ENCODE peak calls at places on chromosome 13, in nine cellular contexts. R, B, U, V, S, D, G, P and O are unnamed samples.
A peak's percentile ranks its signal among the peaks of the same experiment; 100 is the strongest.

GRCh38 chr13:32917504-32917903 is 98.7 kb upstream of the KL start:
- DNase-seq in R (no peak), B (no peak), U (peak; percentile 66), V (no peak), S (no peak), D (no peak), G (no peak), P (no peak), O (no peak)

GRCh38 chr13:31035162-31035951 is 102.9 kb downstream of the TEX26 start:
- DNase-seq in R (peak; percentile 29), B (no peak), U (peak; percentile 67), V (peak; percentile 38), S (no peak), D (no peak), G (no peak), P (no peak), O (no peak)

GRCh38 chr13:88063741-88064140 is 392.6 kb downstream of the SLITRK5 start:
- DNase-seq in R (no peak), B (no peak), U (peak; percentile 12), V (no peak), S (no peak), D (no peak), G (no peak), P (no peak), O (no peak)

GRCh38 chr13:22103628-22104027 is 432.8 kb downstream of the FGF9 start:
- DNase-seq in R (no peak), B (no peak), U (no peak), V (no peak), S (no peak), D (no peak), G (no peak), P (no peak), O (no peak)

GRCh38 chr13:83880275-83881027 is 1.8 kb downstream of the SLITRK1 start:
- DNase-seq in R (no peak), B (no peak), U (no peak), V (no peak), S (no peak), D (no peak), G (peak; percentile 28), P (no peak), O (no peak)

GRCh38 chr13:113152894-113153809 is 5.3 kb upstream of the PROZ start:
- DNase-seq in R (peak; percentile 59), B (peak; percentile 78), U (peak; percentile 37), V (peak; percentile 73), S (no peak), D (no peak), G (peak; percentile 60), P (no peak), O (no peak)

GRCh38 chr13:113192902-113193301 is 15.6 kb downstream of the PCID2 start:
- DNase-seq in R (no peak), B (no peak), U (peak; percentile 40), V (no peak), S (no peak), D (no peak), G (no peak), P (no peak), O (peak; percentile 61)

GRCh38 chr13:19622189-19622588 is 11.3 kb upstream of the MPHOSPH8 start:
- DNase-seq in R (no peak), B (no peak), U (no peak), V (no peak), S (no peak), D (no peak), G (no peak), P (no peak), O (no peak)

GRCh38 chr13:112697756-112698655 is 8.2 kb downstream of the ATP11A start:
- DNase-seq in R (no peak), B (no peak), U (no peak), V (no peak), S (no peak), D (no peak), G (no peak), P (no peak), O (peak; percentile 49)

GRCh38 chr13:107817652-107818287 is 397.6 kb downstream of the LIG4 start:
- DNase-seq in R (no peak), B (no peak), U (no peak), V (no peak), S (no peak), D (no peak), G (no peak), P (no peak), O (no peak)

GRCh38 chr13:63189712-63190111 is 1774.1 kb upstream of the PCDH20 start:
- DNase-seq in R (no peak), B (no peak), U (no peak), V (no peak), S (no peak), D (no peak), G (no peak), P (no peak), O (no peak)

GRCh38 chr13:91240341-91240740 is 107.1 kb upstream of the MIR17HG start:
- DNase-seq in R (no peak), B (no peak), U (no peak), V (no peak), S (no peak), D (no peak), G (no peak), P (no peak), O (no peak)

DNA sequence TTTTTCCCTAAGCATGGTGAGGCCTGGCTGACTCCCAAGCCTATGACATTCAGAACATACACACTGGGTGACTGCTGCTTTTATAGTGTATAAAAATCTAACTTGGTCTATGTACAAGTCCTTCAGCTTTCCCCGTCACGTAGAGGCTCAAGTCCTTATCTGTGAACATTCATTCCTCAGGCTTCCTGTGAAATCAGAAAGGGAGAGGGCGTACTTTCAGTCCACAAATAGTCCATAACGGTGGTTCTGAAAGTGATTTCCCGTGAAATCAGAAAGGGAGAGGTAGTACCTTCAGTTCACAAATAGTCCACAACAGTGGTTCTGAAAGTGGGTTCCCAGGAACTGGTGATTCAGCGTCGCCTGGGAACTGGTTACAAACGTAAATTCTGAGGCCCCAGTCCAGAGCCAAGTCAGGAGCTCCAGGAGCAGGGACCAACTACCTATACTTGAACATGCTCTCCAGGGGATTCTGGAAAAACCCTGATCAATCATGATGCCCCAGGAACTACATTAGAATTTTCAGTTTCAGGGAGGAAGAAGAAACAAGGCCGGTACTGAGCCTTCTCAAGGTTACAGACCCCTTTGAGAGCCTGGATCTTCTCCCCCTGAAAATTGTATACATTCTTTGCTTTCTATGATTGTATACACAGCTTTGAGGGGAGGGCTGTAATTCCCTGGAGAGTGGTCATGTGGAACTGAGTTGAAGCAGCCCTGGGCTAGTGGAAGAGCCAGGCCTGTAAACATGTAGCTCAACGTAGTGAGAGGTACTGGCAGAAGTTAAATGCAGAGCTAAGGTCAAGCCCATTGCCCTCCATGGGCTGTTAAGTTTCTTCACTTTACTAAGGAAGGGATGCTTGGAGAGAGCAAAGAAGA is 17.3 kb downstream of the DOCK9 start:
- DNase-seq in R (no peak), B (no peak), U (no peak), V (no peak), S (no peak), D (no peak), G (no peak), P (no peak), O (no peak)
- TF ChIP-seq CTCF in R (no peak), B (no peak), U (no peak), V (no peak), S (no peak), D (no peak), G (no peak), P (no peak), O (no peak)

DNA sequence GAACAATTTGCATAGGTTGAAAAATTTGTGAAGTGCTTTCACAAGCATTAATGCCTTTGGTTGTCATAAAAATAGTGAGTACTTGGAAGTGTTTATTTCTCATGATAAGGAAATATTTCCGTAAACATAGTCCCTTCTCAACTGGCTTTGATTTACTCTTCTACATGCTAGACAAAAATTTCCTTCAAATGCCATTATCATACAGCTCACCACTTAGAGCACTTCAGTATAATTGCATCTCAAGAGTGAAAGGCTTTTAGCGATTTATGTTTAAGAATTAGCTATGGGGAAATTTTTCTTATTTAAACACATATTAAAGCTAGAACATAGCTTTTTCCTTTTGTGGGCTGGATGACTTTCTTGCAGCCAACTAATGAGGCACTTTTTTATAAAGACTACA is 656.9 kb downstream of the SLITRK6 start:
- DNase-seq in R (no peak), B (no peak), U (no peak), V (no peak), S (no peak), D (no peak), G (no peak), P (no peak), O (no peak)
- H3K4me3 ChIP-seq in R (no peak overlapping the region), B (no peak overlapping the region), U (no peak overlapping the region), V (no peak overlapping the region), S (no peak overlapping the region), D (no peak overlapping the region), G (no peak overlapping the region), P (no peak overlapping the region), O (no peak overlapping the region)

GRCh38 chr13:41848435-41849255 is 112.3 kb downstream of the VWA8 start:
- DNase-seq in R (no peak), B (no peak), U (peak; percentile 74), V (no peak), S (no peak), D (no peak), G (no peak), P (peak; percentile 36), O (no peak)
- TF ChIP-seq CTCF in R (no peak), B (no peak), U (peak; percentile 13), V (no peak), S (no peak), D (no peak), G (no peak), P (no peak), O (peak; percentile 35)

GRCh38 chr13:26477681-26478080 is 79.8 kb upstream of the WASF3 start:
- DNase-seq in R (no peak), B (no peak), U (no peak), V (no peak), S (no peak), D (no peak), G (no peak), P (no peak), O (no peak)

GRCh38 chr13:26475176-26476110 is 82.0 kb upstream of the WASF3 start:
- DNase-seq in R (no peak), B (no peak), U (no peak), V (no peak), S (no peak), D (no peak), G (no peak), P (no peak), O (no peak)

GRCh38 chr13:26474286-26474685 is 83.2 kb upstream of the WASF3 start:
- DNase-seq in R (no peak), B (no peak), U (no peak), V (no peak), S (no peak), D (no peak), G (no peak), P (no peak), O (no peak)

GRCh38 chr13:26476744-26477129 is 80.7 kb upstream of the WASF3 start:
- DNase-seq in R (no peak), B (no peak), U (no peak), V (no peak), S (no peak), D (no peak), G (no peak), P (no peak), O (no peak)

DNA sequence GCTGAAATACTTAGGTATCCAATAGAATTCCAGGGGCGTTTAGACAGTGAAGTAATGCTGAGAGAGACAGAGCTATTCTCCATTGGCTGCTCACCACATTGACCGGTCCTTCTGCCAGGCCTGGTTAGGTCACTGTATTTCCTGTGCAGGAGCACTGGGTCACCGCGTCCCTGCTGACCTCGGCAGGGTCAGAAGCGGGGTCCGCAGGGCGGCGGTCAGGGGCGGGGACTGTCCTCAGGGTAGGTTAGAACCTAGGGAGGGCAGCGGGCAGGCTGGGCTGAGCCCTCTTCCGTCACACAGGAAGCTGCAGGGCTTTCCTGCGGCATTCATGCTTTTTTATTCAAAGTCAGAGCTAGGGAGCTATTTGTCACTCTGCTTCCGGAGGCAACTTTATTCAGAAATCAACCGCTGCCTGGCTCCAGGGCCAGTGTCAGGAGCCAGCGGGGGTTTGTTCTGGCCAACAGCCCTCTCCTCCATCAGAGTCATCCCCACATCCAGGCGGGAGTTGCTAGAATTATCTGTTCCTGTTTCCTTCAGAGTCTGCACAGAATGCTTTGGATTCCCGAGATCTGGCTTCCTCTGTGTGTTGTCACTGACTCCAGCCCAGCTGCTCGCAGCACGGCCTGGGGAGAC is 81.3 kb upstream of the WASF3 start:
- DNase-seq in R (peak; percentile 35), B (no peak), U (peak; percentile 61), V (peak; percentile 63), S (no peak), D (no peak), G (no peak), P (no peak), O (no peak)
- H3K4me3 ChIP-seq in R (peak overlapping the region; percentile 34), B (no peak overlapping the region), U (no peak overlapping the region), V (peak overlapping the region; percentile 42), S (no peak overlapping the region), D (peak overlapping the region; percentile 43), G (no peak overlapping the region), P (peak overlapping the region; percentile 23), O (no peak overlapping the region)